ENCODE peak calls at places on chromosomes 1 and 21, in five cellular contexts. One of them, this sample, is unnamed.

GRCh38 chr1:55214903-55215193 is 316 bp downstream of the USP24 start:
- DNase-seq in mucosa of descending colon: peak
- DNase-seq in GM12865: no peak
- DNase-seq in neural crest cell: peak
- DNase-seq in adrenal gland: peak
- DNase-seq in this sample: no peak

GRCh38 chr21:32826317-32827167 is 55.0 kb upstream of the PAXBP1 start:
- DNase-seq in adrenal gland: peak
- DNase-seq in mucosa of descending colon: no peak
- DNase-seq in GM12865: peak
- DNase-seq in neural crest cell: peak
- DNase-seq in this sample: peak

GRCh38 chr21:38266732-38267131 is 9.9 kb downstream of the KCNJ15 start:
- DNase-seq in neural crest cell: no peak
- DNase-seq in adrenal gland: no peak
- DNase-seq in GM12865: no peak
- DNase-seq in mucosa of descending colon: no peak
- DNase-seq in this sample: no peak

GRCh38 chr1:228352677-228353481 is 53.8 kb downstream of the TRIM11 start:
- DNase-seq in adrenal gland: no peak
- DNase-seq in neural crest cell: no peak
- DNase-seq in GM12865: no peak
- DNase-seq in mucosa of descending colon: no peak
- DNase-seq in this sample: no peak

GRCh38 chr1:173269490-173270230 is 62.5 kb upstream of the TNFSF4 start:
- DNase-seq in GM12865: no peak
- DNase-seq in mucosa of descending colon: no peak
- DNase-seq in adrenal gland: no peak
- DNase-seq in neural crest cell: no peak
- DNase-seq in this sample: no peak

GRCh38 chr1:168236836-168237611 is 11.2 kb downstream of the SFT2D2 start:
- DNase-seq in neural crest cell: no peak
- DNase-seq in mucosa of descending colon: no peak
- DNase-seq in GM12865: no peak
- DNase-seq in adrenal gland: no peak
- DNase-seq in this sample: no peak

GRCh38 chr21:45768011-45768740 is 124.7 kb downstream of the PCBP3 start:
- DNase-seq in GM12865: no peak
- DNase-seq in adrenal gland: no peak
- DNase-seq in neural crest cell: no peak
- DNase-seq in mucosa of descending colon: no peak
- DNase-seq in this sample: no peak

GRCh38 chr1:116064616-116065015 is 46.6 kb upstream of the MAB21L3 start:
- DNase-seq in adrenal gland: no peak
- DNase-seq in mucosa of descending colon: no peak
- DNase-seq in GM12865: no peak
- DNase-seq in neural crest cell: no peak
- DNase-seq in this sample: no peak

GRCh38 chr1:14435368-14436023 is 163.0 kb upstream of the KAZN start:
- DNase-seq in adrenal gland: peak
- DNase-seq in mucosa of descending colon: no peak
- DNase-seq in GM12865: no peak
- DNase-seq in neural crest cell: no peak
- DNase-seq in this sample: peak

GRCh38 chr21:38334866-38335265 is 78.1 kb downstream of the KCNJ15 start:
- DNase-seq in neural crest cell: no peak
- DNase-seq in adrenal gland: no peak
- DNase-seq in GM12865: no peak
- DNase-seq in mucosa of descending colon: no peak
- DNase-seq in this sample: no peak

GRCh38 chr1:66617362-66617761 is 83.4 kb downstream of the SGIP1 start:
- DNase-seq in adrenal gland: no peak
- DNase-seq in GM12865: no peak
- DNase-seq in mucosa of descending colon: no peak
- DNase-seq in neural crest cell: no peak
- DNase-seq in this sample: no peak

GRCh38 chr1:37995773-37996379 is 6.1 kb upstream of the SF3A3 start:
- DNase-seq in adrenal gland: peak
- DNase-seq in neural crest cell: no peak
- DNase-seq in GM12865: no peak
- DNase-seq in mucosa of descending colon: peak
- DNase-seq in this sample: no peak

GRCh38 chr1:234609528-234610042 is 393 bp downstream of the IRF2BP2 start:
- DNase-seq in neural crest cell: no peak
- DNase-seq in mucosa of descending colon: no peak
- DNase-seq in adrenal gland: no peak
- DNase-seq in GM12865: peak
- DNase-seq in this sample: no peak

GRCh38 chr1:234607091-234608025 is 2.6 kb downstream of the IRF2BP2 start:
- DNase-seq in neural crest cell: no peak
- DNase-seq in GM12865: peak
- DNase-seq in mucosa of descending colon: peak
- DNase-seq in adrenal gland: peak
- DNase-seq in this sample: no peak

GRCh38 chr1:234608720-234609527 is 1.1 kb downstream of the IRF2BP2 start:
- DNase-seq in adrenal gland: peak
- DNase-seq in mucosa of descending colon: peak
- DNase-seq in GM12865: peak
- DNase-seq in neural crest cell: no peak
- DNase-seq in this sample: peak

GRCh38 chr1:234606731-234607090 is 3.3 kb downstream of the IRF2BP2 start:
- DNase-seq in adrenal gland: no peak
- DNase-seq in mucosa of descending colon: no peak
- DNase-seq in neural crest cell: no peak
- DNase-seq in GM12865: no peak
- DNase-seq in this sample: no peak

DNA sequence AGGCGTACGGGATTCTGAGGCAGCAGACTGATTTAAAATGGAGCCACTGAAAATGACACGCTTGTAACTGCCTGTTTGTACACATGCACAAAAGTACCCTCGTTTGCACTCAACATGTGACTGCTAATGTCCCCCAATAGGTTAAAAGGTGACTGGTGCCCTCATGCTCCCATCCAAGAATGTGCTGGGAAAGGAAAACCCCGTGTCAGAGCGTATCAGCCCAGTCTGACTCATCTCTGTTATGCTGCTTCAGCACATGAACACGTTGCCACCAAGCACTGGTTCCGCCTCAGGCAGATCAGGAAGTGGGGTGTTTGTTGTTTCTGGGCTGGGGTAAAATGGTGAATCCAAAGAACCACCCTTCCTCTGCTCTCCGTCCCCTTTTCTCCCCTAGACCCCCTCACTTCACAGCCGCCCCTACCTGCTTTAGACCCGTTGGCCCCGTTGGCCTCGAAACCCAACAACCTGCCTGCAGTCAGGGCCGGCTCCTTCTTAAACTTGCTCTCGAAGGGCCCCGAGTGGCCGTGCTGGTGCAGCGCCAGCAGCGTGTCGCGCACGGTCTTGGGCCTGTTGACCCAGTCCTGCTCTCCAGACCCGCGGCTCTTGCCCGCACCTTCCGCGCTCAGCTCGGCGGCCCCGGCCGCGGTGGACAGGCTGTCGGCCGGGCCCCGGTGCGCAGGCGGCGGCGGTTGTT is 1.8 kb downstream of the IRF2BP2 start:
- DNase-seq in mucosa of descending colon: peak
- DNase-seq in adrenal gland: peak
- DNase-seq in neural crest cell: peak
- DNase-seq in GM12865: peak
- DNase-seq in this sample: peak
- TF ChIP-seq CTCF in mucosa of descending colon: no peak
- TF ChIP-seq CTCF in adrenal gland: peak
- TF ChIP-seq CTCF in neural crest cell: peak
- TF ChIP-seq CTCF in GM12865: no peak
- TF ChIP-seq CTCF in this sample: peak

DNA sequence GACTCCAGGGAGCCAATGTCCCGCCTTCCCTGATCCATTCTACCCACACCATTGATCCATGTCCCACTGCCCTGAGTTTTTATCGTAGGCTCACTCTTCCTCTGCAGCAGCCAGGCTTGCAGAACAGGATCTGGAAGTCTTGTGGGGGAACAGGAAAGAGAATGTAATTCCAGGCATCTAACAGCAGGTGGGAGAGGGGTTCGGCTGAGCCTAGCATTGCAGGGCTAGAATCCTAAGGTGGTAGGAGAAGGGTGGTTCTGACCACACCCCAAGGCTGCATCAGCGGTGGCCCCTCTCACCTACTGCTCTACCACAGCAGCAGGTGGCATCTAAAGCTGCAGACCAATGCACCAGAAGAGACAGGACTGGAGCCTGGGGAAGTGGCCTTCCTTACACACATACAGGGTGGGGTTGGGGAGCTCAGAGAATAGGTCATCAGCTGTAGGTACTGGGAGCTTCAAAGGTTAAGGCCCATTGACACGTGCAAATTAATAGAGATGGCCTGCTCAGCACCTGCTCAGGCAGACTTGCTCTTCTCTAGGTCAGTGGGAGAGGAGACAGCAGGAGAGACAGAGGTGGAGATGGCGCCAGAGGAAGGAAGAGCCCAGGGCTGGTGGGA is 20.5 kb downstream of the KNCN start:
- DNase-seq in mucosa of descending colon: no peak
- DNase-seq in adrenal gland: no peak
- DNase-seq in neural crest cell: no peak
- DNase-seq in GM12865: no peak
- DNase-seq in this sample: no peak
- TF ChIP-seq CTCF in mucosa of descending colon: no peak
- TF ChIP-seq CTCF in adrenal gland: no peak
- TF ChIP-seq CTCF in neural crest cell: peak
- TF ChIP-seq CTCF in GM12865: no peak
- TF ChIP-seq CTCF in this sample: no peak

DNA sequence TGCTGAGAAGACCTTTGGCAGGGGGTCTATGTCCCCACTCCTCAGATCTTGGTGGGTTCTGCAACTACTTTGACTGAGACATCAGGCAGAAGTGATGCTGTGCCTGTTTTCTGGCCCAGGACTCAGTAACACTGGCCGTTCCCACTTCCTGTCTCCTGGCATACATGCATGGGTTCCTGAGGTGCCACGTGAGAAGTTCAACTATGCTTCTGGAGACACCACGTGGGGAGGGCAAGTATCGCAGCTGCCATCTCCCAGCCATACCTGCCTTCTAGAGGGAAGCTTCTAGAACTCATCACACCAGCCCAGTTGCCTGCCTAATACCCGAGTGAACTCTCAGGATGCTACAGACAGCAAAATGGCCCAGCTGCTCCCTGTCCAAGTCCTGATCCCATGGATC is 65.8 kb downstream of the TRABD2B start:
- DNase-seq in mucosa of descending colon: peak
- DNase-seq in adrenal gland: no peak
- DNase-seq in neural crest cell: no peak
- DNase-seq in GM12865: peak
- DNase-seq in this sample: no peak
- TF ChIP-seq CTCF in mucosa of descending colon: no peak
- TF ChIP-seq CTCF in adrenal gland: no peak
- TF ChIP-seq CTCF in neural crest cell: no peak
- TF ChIP-seq CTCF in GM12865: peak
- TF ChIP-seq CTCF in this sample: no peak

GRCh38 chr1:21901473-21901847 is 35.6 kb downstream of the HSPG2 start:
- DNase-seq in adrenal gland: peak
- DNase-seq in mucosa of descending colon: peak
- DNase-seq in GM12865: no peak
- DNase-seq in neural crest cell: no peak
- DNase-seq in this sample: no peak
- TF ChIP-seq CTCF in adrenal gland: no peak
- TF ChIP-seq CTCF in mucosa of descending colon: no peak
- TF ChIP-seq CTCF in GM12865: no peak
- TF ChIP-seq CTCF in neural crest cell: no peak
- TF ChIP-seq CTCF in this sample: no peak

GRCh38 chr1:163320891-163321290 is 863 bp upstream of the NUF2 start:
- DNase-seq in GM12865: peak
- DNase-seq in adrenal gland: no peak
- DNase-seq in neural crest cell: no peak
- DNase-seq in mucosa of descending colon: no peak
- DNase-seq in this sample: no peak
- TF ChIP-seq CTCF in GM12865: no peak
- TF ChIP-seq CTCF in adrenal gland: no peak
- TF ChIP-seq CTCF in neural crest cell: no peak
- TF ChIP-seq CTCF in mucosa of descending colon: no peak
- TF ChIP-seq CTCF in this sample: no peak

This sample was measured in GM10248.